ENCODE peak calls at places on chromosome 21, in six cellular contexts. E, Y, X, Q, H and R are unnamed samples.

GRCh38 chr21:33951276-33952178 is 35.9 kb upstream of the ATP5PO start:
- DNase-seq in E (no peak), Y (peak), Q (no peak), H (no peak), X (no peak), R (no peak)

GRCh38 chr21:31656199-31657095 is 3.0 kb upstream of the SOD1 start:
- DNase-seq in X (no peak), Q (no peak), Y (no peak), E (no peak), H (no peak), R (no peak)

GRCh38 chr21:34513109-34513675 is 1.2 kb upstream of the KCNE1 start:
- DNase-seq in Y (no peak), H (no peak), Q (no peak), X (no peak), E (no peak), R (no peak)

GRCh38 chr21:31236528-31236927 is 107.5 kb downstream of the TIAM1 start:
- DNase-seq in Y (no peak), X (no peak), E (no peak), H (no peak), Q (no peak), R (no peak)

GRCh38 chr21:40425981-40426380 is 421.0 kb downstream of the DSCAM start:
- DNase-seq in E (no peak), H (no peak), Q (no peak), Y (no peak), X (no peak), R (no peak)

GRCh38 chr21:28754127-28754611 is 238.5 kb downstream of the LTN1 start:
- DNase-seq in Y (peak), E (no peak), X (no peak), Q (no peak), H (no peak), R (peak)

GRCh38 chr21:32437729-32438128 is 25.2 kb downstream of the EVA1C start:
- DNase-seq in Y (no peak), H (no peak), Q (no peak), E (no peak), X (no peak), R (no peak)

GRCh38 chr21:23601549-23601948 is 2005.7 kb downstream of the MRPL39 start:
- DNase-seq in Q (no peak), H (no peak), Y (no peak), X (no peak), E (no peak), R (no peak)

GRCh38 chr21:40146201-40146890 is 279.1 kb downstream of the PCP4 start:
- DNase-seq in Q (no peak), Y (no peak), E (no peak), X (no peak), H (no peak), R (no peak)

GRCh38 chr21:27423906-27424595 is 457.2 kb upstream of the ADAMTS5 start:
- DNase-seq in Q (no peak), H (no peak), X (no peak), Y (peak), E (no peak), R (no peak)

GRCh38 chr21:30579351-30579750 is 10.8 kb downstream of the KRTAP22-2 start:
- DNase-seq in H (no peak), Q (no peak), Y (no peak), E (no peak), X (no peak), R (no peak)

GRCh38 chr21:26534517-26534916 is 38.6 kb downstream of the CYYR1 start:
- DNase-seq in X (no peak), H (no peak), Q (no peak), Y (no peak), E (no peak), R (no peak)

GRCh38 chr21:29656504-29657227 is 283.1 kb downstream of the GRIK1 start:
- DNase-seq in H (no peak), Q (no peak), E (no peak), Y (peak), X (no peak), R (no peak)

GRCh38 chr21:29334717-29335428 is 36.2 kb downstream of the BACH1 start:
- DNase-seq in Y (peak), Q (no peak), E (no peak), H (no peak), X (no peak), R (no peak)

GRCh38 chr21:17554619-17555472 is 42.0 kb downstream of the CXADR start:
- DNase-seq in Q (no peak), Y (no peak), X (no peak), E (no peak), H (no peak), R (no peak)

GRCh38 chr21:26165331-26165730 is 5.2 kb downstream of the APP start:
- DNase-seq in E (no peak), Q (no peak), Y (no peak), X (no peak), H (no peak), R (no peak)

GRCh38 chr21:31865429-31865970 is 7.3 kb upstream of the HUNK start:
- DNase-seq in Y (no peak), Q (no peak), E (no peak), H (no peak), X (no peak), R (peak)

GRCh38 chr21:15050588-15051377 is 14.0 kb downstream of the NRIP1 start:
- DNase-seq in Q (no peak), E (no peak), H (peak), Y (no peak), X (no peak), R (no peak)

GRCh38 chr21:31222142-31222541 is 121.9 kb downstream of the TIAM1 start:
- DNase-seq in Y (no peak), H (no peak), Q (no peak), X (no peak), E (no peak), R (no peak)

GRCh38 chr21:19343711-19344110 is 940.1 kb upstream of the TMPRSS15 start:
- DNase-seq in E (no peak), Y (no peak), X (no peak), Q (no peak), H (no peak), R (no peak)

GRCh38 chr21:28923439-28923975 is 69.2 kb downstream of the LTN1 start:
- DNase-seq in H (no peak), Q (no peak), E (no peak), X (no peak), Y (no peak), R (no peak)

GRCh38 chr21:41537356-41537755 is 29.4 kb upstream of the TMPRSS2 start:
- DNase-seq in Y (no peak), H (no peak), Q (no peak), X (no peak), E (no peak), R (no peak)

GRCh38 chr21:31449912-31450535 is 106.0 kb upstream of the TIAM1 start:
- DNase-seq in H (no peak), E (no peak), Q (no peak), Y (no peak), X (no peak), R (no peak)

GRCh38 chr21:28154121-28154520 is 838.6 kb downstream of the LTN1 start:
- DNase-seq in X (no peak), E (no peak), Y (peak), H (no peak), Q (no peak), R (no peak)

GRCh38 chr21:31905444-31906400 is 32.9 kb downstream of the HUNK start:
- DNase-seq in Q (no peak), Y (no peak), H (no peak), E (no peak), X (no peak), R (no peak)

GRCh38 chr21:22201142-22201541 is 1202.9 kb downstream of the NCAM2 start:
- DNase-seq in H (no peak), Y (no peak), X (no peak), E (no peak), Q (no peak), R (no peak)

GRCh38 chr21:31187499-31187898 is 149.2 kb upstream of the KRTAP19-8 start:
- DNase-seq in Q (no peak), Y (no peak), X (no peak), E (no peak), H (no peak), R (no peak)

GRCh38 chr21:17900281-17900989 is 81.3 kb upstream of the C21orf91 start:
- DNase-seq in X (no peak), H (no peak), Q (no peak), Y (no peak), E (no peak), R (no peak)

GRCh38 chr21:17730782-17731181 is 88.4 kb downstream of the C21orf91 start:
- DNase-seq in H (no peak), E (no peak), Y (no peak), X (no peak), Q (no peak), R (no peak)

GRCh38 chr21:37564924-37565529 is 198.5 kb downstream of the DYRK1A start:
- DNase-seq in X (no peak), H (no peak), Y (peak), Q (no peak), E (no peak), R (no peak)
- H3K4me3 ChIP-seq in X (peak), H (no peak), Y (peak), Q (peak), E (peak), R (peak)

DNA sequence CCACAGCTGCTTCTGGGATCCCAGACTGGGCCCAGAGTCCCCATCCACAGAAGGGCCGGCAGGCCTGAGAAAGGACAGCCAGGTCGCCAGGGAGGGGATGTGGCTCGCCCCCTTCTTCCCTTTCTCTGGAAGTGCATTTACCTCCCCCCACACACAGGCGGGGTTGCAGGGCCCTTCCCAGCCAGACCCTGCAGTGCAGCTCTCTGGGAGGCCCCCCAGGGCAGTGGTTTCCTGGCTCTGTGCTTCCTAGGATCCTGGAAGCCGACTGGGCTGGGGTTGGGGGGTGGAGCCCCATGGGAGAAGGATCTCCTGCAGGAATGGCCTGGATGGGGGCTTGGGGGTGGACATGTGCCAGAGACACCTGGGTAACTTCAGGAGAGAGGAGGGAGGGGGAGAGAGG is 4.2 kb upstream of the COL6A1 start:
- DNase-seq in H (no peak), X (no peak), Y (no peak), Q (no peak), E (peak), R (peak)
- H3K27ac ChIP-seq in H (peak), X (no peak), Y (no peak), Q (no peak), E (peak), R (peak)

GRCh38 chr21:44618504-44618903 is 6.6 kb downstream of the KRTAP10-8 start:
- DNase-seq in X (no peak), H (peak), Q (peak), Y (peak), E (peak), R (no peak)
- TF ChIP-seq CTCF in X (no peak), H (no peak), Q (peak), Y (peak), E (no peak), R (no peak)

DNA sequence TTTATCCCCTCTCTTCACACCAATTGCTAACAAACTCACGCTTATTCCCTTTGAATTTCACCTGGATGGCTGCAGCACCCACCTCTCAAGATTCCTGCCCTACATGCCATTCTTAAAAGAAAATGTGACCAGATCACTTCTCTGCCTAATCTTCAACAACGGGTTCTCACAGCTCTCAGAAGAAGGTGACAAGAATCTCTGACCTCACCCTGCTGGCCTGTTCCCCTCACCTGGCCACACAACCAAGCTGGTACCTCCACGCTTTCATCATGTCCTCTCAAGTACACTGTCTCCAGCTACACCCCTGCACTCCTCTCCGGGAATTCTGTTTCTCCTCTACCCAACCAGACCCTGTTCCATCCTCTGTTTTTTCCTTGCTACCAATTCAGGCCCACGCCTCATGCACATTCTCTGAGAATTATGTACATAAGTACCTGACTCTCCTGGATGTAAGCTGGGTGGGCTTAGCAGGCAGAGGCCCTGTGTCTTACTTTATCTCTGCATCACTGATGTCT is 5.9 kb upstream of the LSS start:
- DNase-seq in H (no peak), Y (no peak), X (no peak), E (no peak), Q (no peak), R (no peak)
- H3K4me3 ChIP-seq in H (no peak), Y (no peak), X (no peak), E (no peak), Q (no peak), R (no peak)

GRCh38 chr21:43805275-43805800 is 16.0 kb downstream of the RRP1 start:
- DNase-seq in Q (no peak), Y (no peak), H (no peak), X (no peak), E (no peak), R (no peak)
- H3K27ac ChIP-seq in Q (no peak), Y (no peak), H (no peak), X (no peak), E (no peak), R (no peak)

GRCh38 chr21:42562816-42563215 is 49.2 kb downstream of the SLC37A1 start:
- DNase-seq in X (no peak), H (no peak), Q (no peak), E (peak), Y (no peak), R (no peak)

GRCh38 chr21:42560517-42561179 is 47.0 kb downstream of the SLC37A1 start:
- DNase-seq in Y (no peak), X (no peak), H (no peak), Q (no peak), E (peak), R (no peak)

GRCh38 chr21:42562258-42562657 is 48.6 kb downstream of the SLC37A1 start:
- DNase-seq in E (no peak), X (no peak), Y (no peak), H (no peak), Q (no peak), R (no peak)

GRCh38 chr21:42563261-42564045 is 49.8 kb downstream of the SLC37A1 start:
- DNase-seq in E (peak), H (no peak), X (no peak), Y (no peak), Q (no peak), R (no peak)

GRCh38 chr21:42561742-42562141 is 48.1 kb downstream of the SLC37A1 start:
- DNase-seq in Q (no peak), X (no peak), Y (no peak), H (peak), E (peak), R (no peak)
- TF ChIP-seq CTCF in Q (no peak), X (no peak), Y (no peak), H (no peak), E (no peak), R (no peak)

DNA sequence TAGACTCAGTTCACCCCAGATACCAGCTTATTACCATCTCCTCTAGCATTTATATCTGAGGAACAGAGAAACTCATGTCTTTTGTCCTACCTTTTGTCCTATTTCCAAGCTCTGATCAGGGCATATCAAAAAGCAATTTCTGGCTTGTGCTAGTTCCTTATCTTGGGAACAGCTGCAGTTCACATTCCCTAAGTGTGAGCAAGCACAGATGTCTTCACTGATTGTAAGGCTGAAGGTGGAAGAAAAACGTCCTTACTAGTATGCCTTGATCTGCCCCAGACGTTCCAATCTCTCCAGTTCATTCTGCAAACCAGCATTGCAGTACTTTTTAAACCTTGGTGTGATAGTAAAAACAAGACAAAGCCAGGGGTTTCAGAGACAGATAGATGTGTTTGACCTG is 139.8 kb downstream of the NCAM2 start:
- DNase-seq in H (no peak), X (no peak), E (no peak), Y (peak), Q (no peak), R (no peak)
- H3K4me3 ChIP-seq in H (no peak), X (no peak), E (no peak), Y (no peak), Q (no peak), R (no peak)

GRCh38 chr21:45358261-45358670 is 46.7 kb upstream of the COL18A1 start:
- DNase-seq in H (no peak), X (no peak), E (no peak), Q (no peak), Y (no peak), R (no peak)
- H3K27ac ChIP-seq in H (no peak), X (no peak), E (peak), Q (no peak), Y (no peak), R (no peak)

GRCh38 chr21:37149411-37149810 is 76.4 kb downstream of the TTC3 start:
- DNase-seq in H (no peak), X (no peak), Y (peak), Q (no peak), E (no peak), R (no peak)
- TF ChIP-seq CTCF in H (no peak), X (no peak), Y (no peak), Q (no peak), E (no peak), R (no peak)

DNA sequence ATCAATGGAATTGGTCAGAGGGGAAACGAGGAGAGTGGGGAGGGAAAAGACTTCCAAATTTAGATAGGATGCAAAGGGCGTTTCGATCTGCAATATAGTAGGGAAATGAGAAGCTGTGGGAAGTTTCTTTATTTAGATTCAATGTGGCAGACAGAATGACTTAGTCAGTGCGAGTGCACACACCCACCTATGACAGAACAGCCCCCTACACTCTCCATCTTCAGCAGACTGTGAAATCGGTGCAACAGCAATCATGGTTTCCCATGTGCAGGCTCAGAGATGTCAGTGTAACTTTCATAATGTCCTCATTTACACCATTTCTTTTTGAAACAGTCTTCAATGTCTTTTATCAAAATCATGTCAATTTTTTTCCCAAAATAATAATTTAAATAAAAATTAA is 46.0 kb downstream of the DIP2A start:
- DNase-seq in H (no peak), Y (no peak), Q (no peak), E (no peak), X (no peak), R (no peak)
- H3K4me3 ChIP-seq in H (no peak), Y (no peak), Q (no peak), E (no peak), X (no peak), R (no peak)